ENCODE peak calls at places on chromosomes 13 and 19, in seven cellular contexts. L, W, Q, F, R, Y and X are unnamed samples.
A peak's percentile ranks its signal among the peaks of the same experiment; 100 is the strongest.

GRCh38 chr13:23330356-23330755 is 103.1 kb downstream of the SACS start:
- DNase-seq in W (peak; percentile 75), Q (no peak), R (no peak), F (no peak), Y (no peak), L (no peak), X (no peak)

GRCh38 chr13:24212674-24213073 is 52.2 kb downstream of the SPATA13 start:
- DNase-seq in L (no peak), W (no peak), Q (no peak), F (no peak), Y (no peak), R (no peak), X (no peak)

GRCh38 chr19:30236587-30236986 is 135.6 kb upstream of the ZNF536 start:
- DNase-seq in W (no peak), R (no peak), Q (no peak), Y (no peak), F (no peak), L (no peak), X (no peak)

GRCh38 chr13:26923824-26924605 is 163.4 kb upstream of the GPR12 start:
- DNase-seq in F (no peak), Q (peak; percentile 92), W (peak; percentile 26), Y (no peak), L (no peak), R (no peak), X (no peak)

GRCh38 chr19:42267644-42268141 is 1.4 kb upstream of the CIC start:
- DNase-seq in F (no peak), Q (no peak), L (peak; percentile 27), W (no peak), R (no peak), Y (no peak), X (no peak)

GRCh38 chr13:19587635-19588300 is 26.4 kb upstream of the TPTE2 start:
- DNase-seq in F (peak; percentile 80), W (peak; percentile 62), L (no peak), Q (peak; percentile 56), Y (no peak), R (no peak), X (no peak)

GRCh38 chr19:11204943-11205349 is 7.6 kb upstream of the KANK2 start:
- DNase-seq in Y (no peak), W (no peak), R (no peak), L (peak; percentile 70), F (peak; percentile 20), Q (peak; percentile 53), X (no peak)

GRCh38 chr13:73189365-73189764 is 130.6 kb downstream of the KLF5 start:
- DNase-seq in F (no peak), L (no peak), Q (no peak), R (no peak), Y (no peak), W (no peak), X (no peak)

GRCh38 chr19:2952953-2953481 is 8.2 kb upstream of the ZNF77 start:
- DNase-seq in Q (peak; percentile 32), R (no peak), Y (no peak), F (peak; percentile 89), L (no peak), W (no peak), X (no peak)

GRCh38 chr19:35083678-35084077 is 31.9 kb upstream of the FXYD3 start:
- DNase-seq in L (no peak), Y (no peak), W (no peak), R (no peak), F (no peak), Q (no peak), X (no peak)

GRCh38 chr19:10074153-10074552 is 12.0 kb upstream of the SHFL start:
- DNase-seq in Q (peak; percentile 27), W (no peak), R (no peak), L (no peak), Y (peak; percentile 44), F (peak; percentile 50), X (no peak)

GRCh38 chr13:27354379-27354778 is 70.0 kb upstream of the GTF3A start:
- DNase-seq in Q (peak; percentile 61), L (no peak), Y (no peak), W (no peak), R (no peak), F (no peak), X (no peak)

GRCh38 chr13:41284512-41285288 is 21.3 kb upstream of the MTRF1 start:
- DNase-seq in W (no peak), R (peak; percentile 92), Y (no peak), Q (peak; percentile 73), F (peak; percentile 95), L (no peak), X (no peak)

DNA sequence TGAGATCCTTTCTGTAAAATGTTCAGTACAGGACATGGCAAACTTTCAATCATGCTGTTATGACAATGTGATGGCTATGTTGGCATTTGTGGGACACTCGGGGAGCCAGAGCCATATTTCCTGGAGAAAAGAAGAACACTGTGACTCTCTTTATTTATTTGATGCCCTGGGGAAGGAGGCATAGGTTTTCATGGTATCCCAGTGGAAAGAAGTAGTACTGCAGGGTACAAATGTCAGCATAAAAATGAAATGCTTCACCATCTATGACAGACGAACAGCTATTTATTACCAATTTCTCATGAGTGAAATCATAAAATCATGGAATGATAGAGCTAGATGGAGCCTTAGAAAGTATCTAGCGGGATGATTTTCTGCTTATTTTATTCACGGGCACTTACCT is 217.1 kb downstream of the COL4A1 start:
- DNase-seq in R (no peak), Q (no peak), Y (no peak), F (no peak), W (no peak), L (no peak), X (no peak)
- TF ChIP-seq CTCF in R (peak; percentile 40), Q (peak; percentile 40), Y (peak; percentile 44), F (peak; percentile 47), W (peak; percentile 27), L (no peak), X (peak; percentile 52)

GRCh38 chr19:18743281-18743825 is 47.8 kb downstream of the COMP start:
- DNase-seq in Y (peak; percentile 56), L (peak; percentile 62), Q (peak; percentile 81), R (no peak), W (peak; percentile 94), F (no peak), X (peak; percentile 58)

GRCh38 chr19:18741124-18741493 is 50.0 kb downstream of the COMP start:
- DNase-seq in R (no peak), L (no peak), F (no peak), W (no peak), Q (no peak), Y (no peak), X (no peak)

GRCh38 chr19:18742838-18743237 is 48.3 kb downstream of the COMP start:
- DNase-seq in R (no peak), Y (no peak), L (no peak), F (no peak), W (no peak), Q (no peak), X (no peak)

GRCh38 chr19:18742324-18742723 is 48.8 kb downstream of the COMP start:
- DNase-seq in L (no peak), Y (peak; percentile 1), Q (no peak), W (peak; percentile 30), F (no peak), R (no peak), X (no peak)

DNA sequence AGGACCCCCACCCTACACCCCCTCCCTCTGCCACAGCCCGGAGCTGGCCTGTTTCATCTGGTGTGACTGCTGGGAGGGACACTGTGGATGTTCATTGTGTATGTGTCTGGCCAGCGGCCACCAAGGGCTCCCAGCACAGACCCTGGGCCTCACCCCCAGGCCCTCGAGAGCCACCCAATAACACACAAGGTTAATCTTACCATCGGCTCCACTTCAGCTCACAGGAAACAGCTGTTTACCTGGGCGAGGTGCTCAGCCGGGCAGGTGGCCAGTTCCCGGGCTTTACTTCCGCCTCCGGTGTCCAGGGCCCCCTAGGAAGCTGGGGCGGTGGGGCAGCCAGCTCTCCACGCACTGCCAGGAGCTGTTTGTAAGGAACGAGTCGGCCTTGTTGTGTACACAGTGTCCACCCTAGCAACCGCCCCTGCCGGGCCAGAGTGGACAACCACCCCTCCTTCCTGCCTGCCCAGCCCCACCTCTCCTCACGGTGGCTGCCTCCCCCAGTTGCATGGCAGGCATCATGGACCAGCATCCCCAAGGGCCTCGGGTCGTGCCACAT is 49.5 kb downstream of the COMP start:
- DNase-seq in Q (peak; percentile 22), W (peak; percentile 46), R (no peak), L (peak; percentile 36), Y (no peak), F (peak; percentile 47), X (no peak)
- H3K4me3 ChIP-seq in Q (no peak overlapping the region), W (no peak overlapping the region), R (no peak overlapping the region), L (no peak overlapping the region), Y (no peak overlapping the region), F (no peak overlapping the region), X (no peak overlapping the region)

DNA sequence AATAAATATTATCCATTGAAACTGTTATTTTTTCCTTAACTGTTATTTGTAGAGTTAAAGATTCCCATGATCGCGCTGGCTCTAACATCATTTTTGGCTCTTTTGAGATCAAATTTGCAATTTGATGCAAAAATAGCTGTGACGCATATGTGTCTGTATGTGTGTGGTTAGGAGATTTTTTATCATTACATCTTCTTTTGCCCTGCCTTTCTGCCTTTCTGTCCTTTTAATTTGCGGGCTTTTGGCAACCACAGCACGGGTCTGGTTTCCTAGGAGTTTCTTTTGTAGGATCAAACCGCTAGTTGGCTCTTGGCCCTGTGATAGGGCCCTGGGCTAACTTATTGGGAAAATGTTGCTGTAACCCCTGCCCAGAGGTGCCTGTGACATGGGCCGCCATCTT is 37.3 kb upstream of the ALOX5AP start:
- DNase-seq in Y (no peak), R (no peak), F (no peak), W (no peak), Q (peak; percentile 61), L (no peak), X (no peak)
- TF ChIP-seq CTCF in Y (no peak), R (no peak), F (no peak), W (no peak), Q (no peak), L (no peak), X (no peak)

GRCh38 chr13:83880275-83881027 is 1.8 kb downstream of the SLITRK1 start:
- DNase-seq in R (no peak), W (no peak), Y (peak; percentile 26), Q (no peak), L (no peak), F (no peak), X (no peak)

GRCh38 chr13:83883061-83883523 is 818 bp upstream of the SLITRK1 start:
- DNase-seq in W (no peak), Q (no peak), R (no peak), L (no peak), Y (peak; percentile 58), F (no peak), X (no peak)

GRCh38 chr13:83881031-83881727 is 1.1 kb downstream of the SLITRK1 start:
- DNase-seq in Y (peak; percentile 8), L (no peak), W (no peak), Q (no peak), F (no peak), R (no peak), X (no peak)

GRCh38 chr13:83882626-83882959 is 319 bp upstream of the SLITRK1 start:
- DNase-seq in F (no peak), W (no peak), L (no peak), Q (no peak), R (no peak), Y (no peak), X (no peak)

DNA sequence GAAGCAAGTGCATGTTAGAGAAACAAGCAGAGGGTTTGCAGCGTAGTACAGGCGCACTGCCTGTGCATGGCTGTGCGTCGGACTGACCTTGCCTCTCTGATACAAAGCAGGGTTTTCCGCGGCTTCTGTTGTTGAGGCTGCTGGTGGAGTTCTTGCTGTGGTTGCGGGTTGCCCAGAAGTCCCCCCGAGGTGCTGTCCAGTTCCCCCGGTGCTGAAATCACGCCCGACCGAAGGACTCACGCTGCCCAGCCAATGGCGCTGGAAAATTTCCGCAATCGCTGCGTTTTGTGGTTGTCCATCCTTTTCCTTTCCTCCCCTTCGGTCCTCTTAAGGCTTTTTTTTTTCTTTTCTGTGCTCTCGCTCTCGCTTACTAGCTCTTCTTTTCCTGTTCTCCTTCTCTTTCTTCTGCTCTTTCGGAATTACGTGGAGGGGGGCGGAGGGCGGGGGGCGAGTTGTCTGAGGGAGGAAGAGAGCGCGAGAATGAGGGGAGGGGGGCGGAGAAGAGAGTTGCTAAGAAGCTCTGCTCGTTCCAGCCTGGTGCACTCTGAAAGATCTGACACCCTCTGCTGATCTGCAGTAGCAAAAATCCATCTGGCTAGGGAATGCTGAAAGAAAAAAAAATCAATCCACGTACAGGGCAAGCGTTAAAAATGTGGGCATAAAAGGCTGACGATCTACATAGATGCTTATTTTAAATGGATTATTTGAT is at the start of gene SLITRK1:
- DNase-seq in Y (peak; percentile 94), W (peak; percentile 66), F (no peak), L (no peak), R (peak; percentile 19), Q (peak; percentile 50), X (peak; percentile 59)
- H3K4me3 ChIP-seq in Y (peak within 1 kb of the TSS; percentile 65), W (no peak within 1 kb of the TSS), F (no peak within 1 kb of the TSS), L (no peak within 1 kb of the TSS), R (peak within 1 kb of the TSS; percentile 13), Q (no peak within 1 kb of the TSS), X (peak within 1 kb of the TSS; percentile 55)